ENCODE peak calls at places on chromosome 1, in ten cellular contexts. A is Right ventricle myocardium superior; N is HEK293T; B is neural progenitor cell; P is NCI-H510A treated with DMSO at 0.1 percent for 48 hours; F is HT-29; Y is CD4-positive, alpha-beta T cell; R is activated T-helper 1 cell treated with anti-CD3 and anti-CD28 coated beads, Interleukin-2, amount 50 U/mL, for 16 hours; K is cardiac muscle cell; V is neural crest cell. W is an unnamed sample.

GRCh38 chr1:225834417-225835329 is 24.7 kb downstream of the EPHX1 start:
- DNase-seq in F (no peak), N (no peak), K (peak; percentile 93), A (peak; percentile 75), R (no peak), V (no peak), P (peak; percentile 39), B (no peak), Y (no peak), W (no peak)

GRCh38 chr1:40922969-40923368 is 56.5 kb upstream of the CTPS1 start:
- DNase-seq in N (no peak), F (no peak), Y (no peak), A (no peak), V (no peak), K (no peak), B (no peak), P (no peak), R (no peak), W (no peak)

GRCh38 chr1:31944205-31945089 is 6.3 kb upstream of the PTP4A2 start:
- DNase-seq in K (peak; percentile 98), N (peak; percentile 88), A (peak; percentile 95), P (no peak), V (peak; percentile 71), B (peak; percentile 94), Y (peak; percentile 71), F (peak; percentile 63), R (peak; percentile 72), W (peak; percentile 87)

GRCh38 chr1:110280804-110281203 is 58.4 kb upstream of the RBM15 start:
- DNase-seq in V (no peak), N (no peak), K (no peak), P (no peak), B (no peak), R (no peak), A (no peak), F (no peak), Y (no peak), W (no peak)

GRCh38 chr1:42941640-42942330 is 16.9 kb downstream of the SLC2A1 start:
- DNase-seq in R (no peak), K (peak; percentile 78), Y (no peak), A (peak; percentile 87), V (no peak), B (no peak), P (peak; percentile 99), F (peak; percentile 87), N (no peak), W (no peak)

GRCh38 chr1:213425631-213426030 is 374.6 kb downstream of the RPS6KC1 start:
- DNase-seq in B (no peak), R (no peak), K (no peak), P (no peak), N (no peak), Y (no peak), A (no peak), V (no peak), F (no peak), W (no peak)

GRCh38 chr1:10901894-10902805 is 105.7 kb upstream of the CASZ1 start:
- DNase-seq in F (no peak), P (no peak), V (no peak), Y (no peak), R (no peak), K (no peak), B (no peak), A (peak; percentile 32), N (no peak), W (no peak)

GRCh38 chr1:5822266-5822665 is 170.0 kb downstream of the NPHP4 start:
- DNase-seq in V (no peak), Y (no peak), R (no peak), N (no peak), A (no peak), B (no peak), P (no peak), F (no peak), K (no peak), W (no peak)

GRCh38 chr1:231918239-231919015 is 291.8 kb downstream of the DISC1 start:
- DNase-seq in B (no peak), Y (peak; percentile 5), K (no peak), F (no peak), R (no peak), A (no peak), V (no peak), N (no peak), P (no peak), W (no peak)

GRCh38 chr1:70140343-70140742 is 65.0 kb downstream of the LRRC40 start:
- DNase-seq in V (no peak), F (no peak), P (no peak), K (peak; percentile 86), Y (no peak), A (no peak), R (no peak), N (no peak), B (no peak), W (no peak)

GRCh38 chr1:213761845-213762407 is 225.8 kb upstream of the PROX1 start:
- DNase-seq in B (no peak), K (peak; percentile 0), R (no peak), V (no peak), Y (peak; percentile 15), P (no peak), F (no peak), A (no peak), N (no peak), W (no peak)

GRCh38 chr1:17725084-17725718 is 29.9 kb upstream of the ACTL8 start:
- DNase-seq in R (no peak), N (no peak), F (no peak), K (no peak), Y (no peak), P (no peak), V (no peak), B (no peak), A (no peak), W (peak; percentile 60)

GRCh38 chr1:234601217-234602017 is 8.6 kb downstream of the IRF2BP2 start:
- DNase-seq in N (no peak), F (peak; percentile 63), K (peak; percentile 63), V (no peak), P (peak; percentile 74), B (no peak), A (no peak), Y (peak; percentile 12), R (no peak), W (peak; percentile 43)

GRCh38 chr1:910311-910880 is 13.3 kb upstream of the SAMD11 start:
- DNase-seq in F (no peak), B (peak; percentile 1), V (no peak), N (no peak), Y (no peak), K (no peak), A (peak; percentile 39), P (no peak), R (no peak), W (no peak)

GRCh38 chr1:153795934-153796785 is 21.0 kb downstream of the SLC27A3 start:
- DNase-seq in B (no peak), P (no peak), Y (no peak), F (no peak), R (no peak), K (no peak), V (no peak), A (no peak), N (no peak), W (no peak)

GRCh38 chr1:17581389-17582123 is 42.1 kb downstream of the ARHGEF10L start:
- DNase-seq in P (peak; percentile 24), V (no peak), N (no peak), B (no peak), R (no peak), Y (no peak), F (no peak), A (no peak), K (no peak), W (no peak)